ENCODE peak calls at places on chromosomes 4 and X, in nine cellular contexts. One of them, this sample, is unnamed.

GRCh38 chr4:147707892-147708672 is 23.8 kb upstream of the ARHGAP10 start:
- DNase-seq in tibial nerve: peak
- DNase-seq in heart right ventricle: peak
- DNase-seq in left lung: no peak
- DNase-seq in upper lobe of left lung: peak
- DNase-seq in PC-3: peak
- DNase-seq in ovary: peak
- DNase-seq in cardiac muscle cell: peak
- DNase-seq in WTC11: peak
- DNase-seq in this sample: no peak

GRCh38 chr4:69054578-69055200 is 41.6 kb upstream of the UGT2B7 start:
- DNase-seq in tibial nerve: no peak
- DNase-seq in heart right ventricle: no peak
- DNase-seq in left lung: no peak
- DNase-seq in upper lobe of left lung: peak
- DNase-seq in PC-3: peak
- DNase-seq in ovary: no peak
- DNase-seq in cardiac muscle cell: peak
- DNase-seq in WTC11: no peak
- DNase-seq in this sample: no peak

GRCh38 chr4:153345011-153345981 is 808 bp downstream of the MND1 start:
- DNase-seq in tibial nerve: no peak
- DNase-seq in heart right ventricle: peak
- DNase-seq in left lung: peak
- DNase-seq in upper lobe of left lung: peak
- DNase-seq in PC-3: peak
- DNase-seq in ovary: peak
- DNase-seq in cardiac muscle cell: peak
- DNase-seq in WTC11: peak
- DNase-seq in this sample: peak

GRCh38 chr4:86974481-86975050 is 39.8 kb downstream of the AFF1 start:
- DNase-seq in tibial nerve: no peak
- DNase-seq in heart right ventricle: no peak
- DNase-seq in left lung: no peak
- DNase-seq in upper lobe of left lung: no peak
- DNase-seq in PC-3: peak
- DNase-seq in ovary: no peak
- DNase-seq in cardiac muscle cell: peak
- DNase-seq in WTC11: no peak
- DNase-seq in this sample: no peak

GRCh38 chr4:87270144-87270543 is 49.7 kb upstream of the KLHL8 start:
- DNase-seq in tibial nerve: no peak
- DNase-seq in heart right ventricle: peak
- DNase-seq in left lung: no peak
- DNase-seq in upper lobe of left lung: no peak
- DNase-seq in PC-3: peak
- DNase-seq in ovary: no peak
- DNase-seq in cardiac muscle cell: peak
- DNase-seq in WTC11: peak
- DNase-seq in this sample: no peak

GRCh38 chr4:2576290-2576689 is 39.8 kb downstream of the FAM193A start:
- DNase-seq in tibial nerve: no peak
- DNase-seq in heart right ventricle: no peak
- DNase-seq in left lung: no peak
- DNase-seq in upper lobe of left lung: no peak
- DNase-seq in PC-3: no peak
- DNase-seq in ovary: no peak
- DNase-seq in cardiac muscle cell: no peak
- DNase-seq in WTC11: no peak
- DNase-seq in this sample: no peak

GRCh38 chr4:27594917-27595316 is 734.3 kb downstream of the STIM2 start:
- DNase-seq in tibial nerve: no peak
- DNase-seq in heart right ventricle: no peak
- DNase-seq in left lung: no peak
- DNase-seq in upper lobe of left lung: no peak
- DNase-seq in PC-3: no peak
- DNase-seq in ovary: no peak
- DNase-seq in cardiac muscle cell: no peak
- DNase-seq in WTC11: no peak
- DNase-seq in this sample: no peak

GRCh38 chrX:30307466-30307865 is 1.7 kb downstream of the NR0B1 start:
- DNase-seq in tibial nerve: no peak
- DNase-seq in heart right ventricle: no peak
- DNase-seq in left lung: no peak
- DNase-seq in upper lobe of left lung: no peak
- DNase-seq in PC-3: no peak
- DNase-seq in ovary: no peak
- DNase-seq in cardiac muscle cell: no peak
- DNase-seq in WTC11: no peak
- DNase-seq in this sample: no peak

GRCh38 chr4:123034023-123034422 is 111.6 kb upstream of the NUDT6 start:
- DNase-seq in tibial nerve: no peak
- DNase-seq in heart right ventricle: no peak
- DNase-seq in left lung: no peak
- DNase-seq in upper lobe of left lung: no peak
- DNase-seq in PC-3: no peak
- DNase-seq in ovary: no peak
- DNase-seq in cardiac muscle cell: no peak
- DNase-seq in WTC11: no peak
- DNase-seq in this sample: no peak

GRCh38 chrX:109472939-109473713 is 8.8 kb downstream of the GUCY2F start:
- DNase-seq in tibial nerve: no peak
- DNase-seq in heart right ventricle: peak
- DNase-seq in left lung: no peak
- DNase-seq in upper lobe of left lung: no peak
- DNase-seq in PC-3: peak
- DNase-seq in ovary: peak
- DNase-seq in cardiac muscle cell: peak
- DNase-seq in WTC11: peak
- DNase-seq in this sample: no peak

GRCh38 chr4:127632420-127633403 is at the start of gene INTU:
- DNase-seq in tibial nerve: peak
- DNase-seq in heart right ventricle: peak
- DNase-seq in left lung: peak
- DNase-seq in upper lobe of left lung: peak
- DNase-seq in PC-3: peak
- DNase-seq in ovary: peak
- DNase-seq in cardiac muscle cell: peak
- DNase-seq in WTC11: peak
- DNase-seq in this sample: peak

GRCh38 chrX:72296991-72297390 is 8.7 kb downstream of the CITED1 start:
- DNase-seq in tibial nerve: no peak
- DNase-seq in heart right ventricle: no peak
- DNase-seq in left lung: no peak
- DNase-seq in upper lobe of left lung: no peak
- DNase-seq in PC-3: no peak
- DNase-seq in ovary: no peak
- DNase-seq in cardiac muscle cell: no peak
- DNase-seq in WTC11: no peak
- DNase-seq in this sample: no peak

GRCh38 chrX:72299891-72300630 is 5.7 kb downstream of the CITED1 start:
- DNase-seq in tibial nerve: no peak
- DNase-seq in heart right ventricle: no peak
- DNase-seq in left lung: no peak
- DNase-seq in upper lobe of left lung: no peak
- DNase-seq in PC-3: no peak
- DNase-seq in ovary: no peak
- DNase-seq in cardiac muscle cell: no peak
- DNase-seq in WTC11: no peak
- DNase-seq in this sample: no peak

GRCh38 chrX:72301781-72302180 is 3.9 kb downstream of the CITED1 start:
- DNase-seq in tibial nerve: no peak
- DNase-seq in heart right ventricle: no peak
- DNase-seq in left lung: no peak
- DNase-seq in upper lobe of left lung: no peak
- DNase-seq in PC-3: no peak
- DNase-seq in ovary: no peak
- DNase-seq in cardiac muscle cell: no peak
- DNase-seq in WTC11: no peak
- DNase-seq in this sample: no peak

GRCh38 chrX:72295745-72296144 is 10.0 kb downstream of the CITED1 start:
- DNase-seq in tibial nerve: no peak
- DNase-seq in heart right ventricle: no peak
- DNase-seq in left lung: no peak
- DNase-seq in upper lobe of left lung: no peak
- DNase-seq in PC-3: no peak
- DNase-seq in ovary: no peak
- DNase-seq in cardiac muscle cell: no peak
- DNase-seq in WTC11: no peak
- DNase-seq in this sample: no peak

DNA sequence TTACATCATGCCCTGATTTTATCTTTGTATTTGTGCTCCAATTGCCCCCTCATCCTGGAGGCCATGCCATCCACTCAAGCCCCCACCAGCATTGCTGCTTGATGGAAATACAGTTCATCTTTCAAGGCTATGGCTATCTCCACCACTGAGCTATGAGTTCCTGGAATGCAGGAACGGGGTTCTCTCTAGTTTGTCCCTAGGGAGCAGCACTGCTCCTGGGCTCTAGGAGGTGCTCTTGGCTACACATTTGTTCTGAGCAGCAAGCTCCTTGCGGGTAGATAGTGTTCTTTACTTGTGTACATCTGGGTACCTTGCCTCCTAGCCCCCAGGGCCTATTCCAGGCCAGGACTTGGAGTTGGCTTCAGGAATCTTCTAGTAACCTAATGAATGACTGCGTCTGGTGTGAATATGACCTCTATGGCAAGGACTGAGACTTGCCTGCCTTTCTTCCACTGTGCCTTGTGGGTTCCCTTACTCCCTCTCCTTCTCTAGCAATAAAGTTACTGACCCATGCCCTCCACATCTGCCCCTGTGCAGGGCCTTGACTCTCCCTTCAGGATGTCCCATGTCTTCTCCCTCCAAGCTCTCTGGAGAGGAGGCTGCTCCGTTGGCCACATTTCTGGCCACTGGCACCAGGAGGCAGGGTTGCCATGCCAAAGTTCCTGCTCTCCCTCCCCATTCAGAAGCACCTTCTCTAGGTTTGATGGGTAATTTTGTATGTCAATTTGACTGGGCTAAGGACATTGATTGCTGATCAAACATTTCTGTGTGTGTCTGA is 7.6 kb downstream of the CITED1 start:
- DNase-seq in tibial nerve: no peak
- DNase-seq in heart right ventricle: no peak
- DNase-seq in left lung: no peak
- DNase-seq in upper lobe of left lung: no peak
- DNase-seq in PC-3: peak
- DNase-seq in ovary: no peak
- DNase-seq in cardiac muscle cell: peak
- DNase-seq in WTC11: peak
- DNase-seq in this sample: no peak
- TF ChIP-seq CTCF in tibial nerve: no peak
- TF ChIP-seq CTCF in heart right ventricle: peak
- TF ChIP-seq CTCF in left lung: no peak
- TF ChIP-seq CTCF in upper lobe of left lung: no peak
- TF ChIP-seq CTCF in PC-3: peak
- TF ChIP-seq CTCF in ovary: no peak
- TF ChIP-seq CTCF in cardiac muscle cell: peak
- TF ChIP-seq CTCF in WTC11: peak
- TF ChIP-seq CTCF in this sample: no peak

GRCh38 chrX:9278475-9279270 is 186.2 kb upstream of the TBL1X start:
- DNase-seq in tibial nerve: no peak
- DNase-seq in heart right ventricle: no peak
- DNase-seq in left lung: no peak
- DNase-seq in upper lobe of left lung: no peak
- DNase-seq in PC-3: no peak
- DNase-seq in ovary: no peak
- DNase-seq in cardiac muscle cell: peak
- DNase-seq in WTC11: no peak
- DNase-seq in this sample: no peak

GRCh38 chrX:9279271-9279596 is 185.6 kb upstream of the TBL1X start:
- DNase-seq in tibial nerve: no peak
- DNase-seq in heart right ventricle: no peak
- DNase-seq in left lung: no peak
- DNase-seq in upper lobe of left lung: no peak
- DNase-seq in PC-3: no peak
- DNase-seq in ovary: no peak
- DNase-seq in cardiac muscle cell: peak
- DNase-seq in WTC11: no peak
- DNase-seq in this sample: no peak

GRCh38 chrX:9285342-9285771 is 179.5 kb upstream of the TBL1X start:
- DNase-seq in tibial nerve: no peak
- DNase-seq in heart right ventricle: no peak
- DNase-seq in left lung: no peak
- DNase-seq in upper lobe of left lung: no peak
- DNase-seq in PC-3: peak
- DNase-seq in ovary: no peak
- DNase-seq in cardiac muscle cell: no peak
- DNase-seq in WTC11: no peak
- DNase-seq in this sample: no peak

GRCh38 chrX:9286234-9286633 is 178.6 kb upstream of the TBL1X start:
- DNase-seq in tibial nerve: no peak
- DNase-seq in heart right ventricle: no peak
- DNase-seq in left lung: peak
- DNase-seq in upper lobe of left lung: peak
- DNase-seq in PC-3: no peak
- DNase-seq in ovary: no peak
- DNase-seq in cardiac muscle cell: no peak
- DNase-seq in WTC11: no peak
- DNase-seq in this sample: no peak

GRCh38 chrX:9282325-9282724 is 182.5 kb upstream of the TBL1X start:
- DNase-seq in tibial nerve: no peak
- DNase-seq in heart right ventricle: no peak
- DNase-seq in left lung: no peak
- DNase-seq in upper lobe of left lung: no peak
- DNase-seq in PC-3: no peak
- DNase-seq in ovary: no peak
- DNase-seq in cardiac muscle cell: peak
- DNase-seq in WTC11: no peak
- DNase-seq in this sample: no peak
- TF ChIP-seq CTCF in tibial nerve: no peak
- TF ChIP-seq CTCF in heart right ventricle: no peak
- TF ChIP-seq CTCF in left lung: no peak
- TF ChIP-seq CTCF in upper lobe of left lung: no peak
- TF ChIP-seq CTCF in PC-3: no peak
- TF ChIP-seq CTCF in ovary: no peak
- TF ChIP-seq CTCF in cardiac muscle cell: no peak
- TF ChIP-seq CTCF in WTC11: no peak
- TF ChIP-seq CTCF in this sample: no peak

DNA sequence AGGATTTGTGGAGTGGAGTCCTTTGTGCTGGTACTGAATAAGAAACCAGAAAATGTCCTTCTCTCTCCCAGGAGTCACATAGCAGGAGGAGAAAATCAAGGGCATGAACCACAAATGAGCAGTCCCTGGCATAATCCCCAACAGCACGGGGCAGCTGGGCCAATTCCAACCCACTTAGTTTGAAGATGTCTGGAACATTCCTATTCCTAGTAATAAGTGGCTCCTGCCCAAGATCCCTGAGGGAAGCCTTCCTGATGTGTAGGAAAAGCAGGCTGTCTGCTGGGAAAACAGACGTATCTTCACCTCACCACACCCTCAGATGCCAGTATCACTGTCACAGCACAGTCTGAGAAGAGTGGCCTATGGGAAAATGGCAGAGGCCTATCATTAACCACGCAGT is 182.8 kb upstream of the MAP3K15 start:
- DNase-seq in tibial nerve: peak
- DNase-seq in heart right ventricle: peak
- DNase-seq in left lung: no peak
- DNase-seq in upper lobe of left lung: peak
- DNase-seq in PC-3: peak
- DNase-seq in ovary: no peak
- DNase-seq in cardiac muscle cell: peak
- DNase-seq in WTC11: no peak
- DNase-seq in this sample: no peak
- TF ChIP-seq CTCF in tibial nerve: no peak
- TF ChIP-seq CTCF in heart right ventricle: no peak
- TF ChIP-seq CTCF in left lung: no peak
- TF ChIP-seq CTCF in upper lobe of left lung: no peak
- TF ChIP-seq CTCF in PC-3: no peak
- TF ChIP-seq CTCF in ovary: no peak
- TF ChIP-seq CTCF in cardiac muscle cell: no peak
- TF ChIP-seq CTCF in WTC11: no peak
- TF ChIP-seq CTCF in this sample: no peak

GRCh38 chr4:82217986-82218715 is 155.6 kb downstream of the HNRNPD start:
- DNase-seq in tibial nerve: no peak
- DNase-seq in heart right ventricle: no peak
- DNase-seq in left lung: no peak
- DNase-seq in upper lobe of left lung: no peak
- DNase-seq in PC-3: peak
- DNase-seq in ovary: no peak
- DNase-seq in cardiac muscle cell: peak
- DNase-seq in WTC11: no peak
- DNase-seq in this sample: no peak
- TF ChIP-seq CTCF in tibial nerve: peak
- TF ChIP-seq CTCF in heart right ventricle: no peak
- TF ChIP-seq CTCF in left lung: no peak
- TF ChIP-seq CTCF in upper lobe of left lung: no peak
- TF ChIP-seq CTCF in PC-3: peak
- TF ChIP-seq CTCF in ovary: no peak
- TF ChIP-seq CTCF in cardiac muscle cell: peak
- TF ChIP-seq CTCF in WTC11: no peak
- TF ChIP-seq CTCF in this sample: no peak

This sample was measured in mesothelial cell of epicardium.